ENCODE peak calls at places on chromosomes 12 and 14, in six cellular contexts. Z is A549, F is body of pancreas, K is upper lobe of left lung, E is suprapubic skin, G is HCT116. B is an unnamed sample.

GRCh38 chr14:86654558-86655184 is 1124.7 kb downstream of the FLRT2 start:
- DNase-seq in Z (peak), F (peak), K (peak), E (no peak), G (peak), B (no peak)

GRCh38 chr12:58393152-58393551 is 451.8 kb downstream of the ATP23 start:
- DNase-seq in Z (no peak), F (no peak), K (no peak), E (no peak), G (no peak), B (no peak)

GRCh38 chr14:35687335-35687939 is 121.7 kb downstream of the RALGAPA1 start:
- DNase-seq in Z (peak), F (peak), K (no peak), E (no peak), G (peak), B (no peak)

GRCh38 chr14:76761849-76762616 is 765 bp downstream of the VASH1 start:
- DNase-seq in Z (no peak), F (no peak), K (no peak), E (no peak), G (no peak), B (peak)

GRCh38 chr12:116282371-116283286 is 5.1 kb upstream of the MED13L start:
- DNase-seq in Z (no peak), F (no peak), K (no peak), E (no peak), G (no peak), B (no peak)

GRCh38 chr12:52121848-52122838 is 42.6 kb downstream of the SMIM41 start:
- DNase-seq in Z (peak), F (peak), K (peak), E (no peak), G (no peak), B (peak)

GRCh38 chr14:31122098-31122611 is 85.4 kb downstream of the HECTD1 start:
- DNase-seq in Z (no peak), F (no peak), K (no peak), E (no peak), G (no peak), B (no peak)

GRCh38 chr12:2179953-2180736 is 127.4 kb downstream of the CACNA1C start:
- DNase-seq in Z (peak), F (peak), K (no peak), E (no peak), G (peak), B (peak)

GRCh38 chr12:124474709-124475108 is 92.7 kb downstream of the NCOR2 start:
- DNase-seq in Z (no peak), F (no peak), K (no peak), E (no peak), G (no peak), B (peak)

GRCh38 chr12:52151859-52152783 is 39.7 kb downstream of the KRT80 start:
- DNase-seq in Z (peak), F (peak), K (peak), E (peak), G (no peak), B (peak)

GRCh38 chr14:105126970-105127307 is 41.6 kb downstream of the JAG2 start:
- DNase-seq in Z (no peak), F (no peak), K (peak), E (no peak), G (no peak), B (no peak)

GRCh38 chr12:132658149-132658905 is 28.8 kb downstream of the POLE start:
- DNase-seq in Z (no peak), F (no peak), K (no peak), E (no peak), G (no peak), B (no peak)

GRCh38 chr12:113162102-113163029 is 12.8 kb downstream of the CFAP73 start:
- DNase-seq in Z (no peak), F (peak), K (no peak), E (no peak), G (no peak), B (no peak)

GRCh38 chr14:68791078-68791983 is 1.5 kb downstream of the ZFP36L1 start:
- DNase-seq in Z (no peak), F (peak), K (no peak), E (no peak), G (no peak), B (no peak)

GRCh38 chr14:49427117-49427516 is 159.1 kb downstream of the RPS29 start:
- DNase-seq in Z (no peak), F (no peak), K (no peak), E (no peak), G (no peak), B (no peak)

GRCh38 chr12:7190268-7191055 is 976 bp downstream of the PEX5 start:
- DNase-seq in Z (peak), F (peak), K (peak), E (peak), G (no peak), B (no peak)

GRCh38 chr14:41280745-41281144 is 325.9 kb upstream of the LRFN5 start:
- DNase-seq in Z (no peak), F (no peak), K (no peak), E (no peak), G (no peak), B (no peak)

GRCh38 chr14:90871605-90872233 is 55.5 kb upstream of the TTC7B start:
- DNase-seq in Z (no peak), F (no peak), K (no peak), E (no peak), G (no peak), B (no peak)

GRCh38 chr14:97776890-97777564 is 979.8 kb downstream of the VRK1 start:
- DNase-seq in Z (no peak), F (no peak), K (no peak), E (no peak), G (no peak), B (no peak)

GRCh38 chr12:8637244-8637643 is 24.6 kb upstream of the AICDA start:
- DNase-seq in Z (no peak), F (no peak), K (no peak), E (no peak), G (no peak), B (no peak)

GRCh38 chr14:21066882-21067502 is 3.1 kb upstream of the ARHGEF40 start:
- DNase-seq in Z (peak), F (no peak), K (no peak), E (no peak), G (peak), B (no peak)

GRCh38 chr14:89629383-89629782 is 212.3 kb upstream of the FOXN3 start:
- DNase-seq in Z (no peak), F (no peak), K (no peak), E (no peak), G (no peak), B (no peak)

GRCh38 chr12:32039341-32039740 is 67.3 kb upstream of the BICD1 start:
- DNase-seq in Z (no peak), F (no peak), K (no peak), E (no peak), G (no peak), B (no peak)

GRCh38 chr14:74620497-74620921 is 8.5 kb upstream of the LTBP2 start:
- DNase-seq in Z (peak), F (no peak), K (no peak), E (no peak), G (peak), B (no peak)

GRCh38 chr14:77642407-77642806 is 26.0 kb upstream of the SPTLC2 start:
- DNase-seq in Z (no peak), F (no peak), K (no peak), E (no peak), G (no peak), B (no peak)

GRCh38 chr14:89415139-89415538 is 1.9 kb downstream of the FOXN3 start:
- DNase-seq in Z (no peak), F (no peak), K (no peak), E (no peak), G (no peak), B (no peak)

GRCh38 chr12:62933871-62934798 is 815 bp downstream of the PPM1H start:
- DNase-seq in Z (peak), F (peak), K (peak), E (no peak), G (no peak), B (peak)

DNA sequence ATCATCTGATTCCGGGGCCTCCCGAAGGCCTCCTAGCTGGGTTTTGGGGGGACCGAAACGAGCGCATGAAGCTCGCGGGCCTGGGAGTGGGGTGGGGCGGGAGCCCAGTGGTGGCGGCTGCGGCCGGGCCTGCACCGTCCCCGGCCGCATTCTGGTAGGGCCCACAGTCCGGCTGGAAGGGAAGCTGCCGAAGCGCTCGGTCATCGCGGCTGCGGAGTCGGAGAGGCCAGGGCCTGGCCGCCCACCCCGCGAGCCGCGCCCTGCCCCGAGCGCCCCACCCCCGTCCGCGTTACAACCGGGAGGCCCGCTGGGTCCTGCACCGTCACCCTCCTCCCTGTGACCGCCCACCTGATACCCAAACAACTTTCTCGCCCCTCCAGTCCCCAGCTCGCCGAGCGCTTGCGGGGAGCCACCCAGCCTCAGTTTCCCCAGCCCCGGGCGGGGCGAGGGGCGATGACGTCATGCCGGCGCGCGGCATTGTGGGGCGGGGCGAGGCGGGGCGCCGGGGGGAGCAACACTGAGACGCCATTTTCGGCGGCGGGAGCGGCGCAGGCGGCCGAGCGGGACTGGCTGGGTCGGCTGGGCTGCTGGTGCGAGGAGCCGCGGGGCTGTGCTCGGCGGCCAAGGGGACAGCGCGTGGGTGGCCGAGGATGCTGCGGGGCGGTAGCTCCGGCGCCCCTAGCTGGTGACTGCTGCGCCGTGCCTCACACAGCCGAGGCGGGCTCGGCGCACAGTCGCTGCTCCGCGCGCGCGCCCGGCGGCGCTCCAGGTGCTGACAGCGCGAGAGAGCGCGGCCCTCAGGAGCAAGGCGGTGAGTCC is at the start of gene KLC1:
- DNase-seq in Z (peak), F (peak), K (peak), E (peak), G (peak), B (peak)
- TF ChIP-seq POLR2A in Z (peak), F (peak), K (peak), E (no peak), G (peak), B (peak)

GRCh38 chr12:47412837-47413236 is 293.0 kb downstream of the RPAP3 start:
- DNase-seq in Z (no peak), F (no peak), K (no peak), E (no peak), G (no peak), B (no peak)

GRCh38 chr12:47410383-47410782 is 295.4 kb downstream of the RPAP3 start:
- DNase-seq in Z (no peak), F (no peak), K (no peak), E (no peak), G (no peak), B (no peak)

GRCh38 chr12:47411961-47412360 is 293.9 kb downstream of the RPAP3 start:
- DNase-seq in Z (no peak), F (no peak), K (no peak), E (no peak), G (no peak), B (no peak)

GRCh38 chr12:47409310-47409709 is 296.5 kb downstream of the RPAP3 start:
- DNase-seq in Z (no peak), F (no peak), K (no peak), E (no peak), G (no peak), B (no peak)

DNA sequence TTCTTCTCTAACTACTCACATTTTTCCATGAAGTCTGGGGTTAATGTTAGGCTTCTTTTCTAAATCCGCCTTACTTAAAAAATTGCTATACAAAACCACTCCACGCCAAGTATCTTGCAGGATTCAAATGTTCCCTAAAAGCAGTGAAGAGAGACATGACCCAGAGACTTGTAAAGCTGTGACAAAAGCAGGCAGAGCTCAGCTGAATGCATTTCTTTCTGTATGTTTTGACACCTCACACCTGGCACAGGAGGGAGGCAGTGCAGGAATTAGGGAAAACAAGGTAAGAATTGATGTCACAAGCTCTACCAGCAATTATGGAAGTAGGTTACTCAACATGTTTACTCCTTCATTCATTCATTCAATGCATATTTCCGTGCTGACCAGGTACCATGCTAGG is 295.0 kb downstream of the RPAP3 start:
- DNase-seq in Z (no peak), F (no peak), K (no peak), E (no peak), G (no peak), B (no peak)
- H3K27ac ChIP-seq in Z (no peak), F (no peak), K (no peak), E (no peak), G (no peak), B (no peak)

GRCh38 chr12:4910502-4911315 is 1.0 kb downstream of the KCNA1 start:
- DNase-seq in Z (no peak), F (no peak), K (no peak), E (no peak), G (no peak), B (no peak)

GRCh38 chr12:4908694-4909396 is 860 bp upstream of the KCNA1 start:
- DNase-seq in Z (no peak), F (no peak), K (no peak), E (no peak), G (no peak), B (no peak)

GRCh38 chr12:4911316-4911994 is 1.8 kb downstream of the KCNA1 start:
- DNase-seq in Z (no peak), F (no peak), K (no peak), E (no peak), G (no peak), B (no peak)

GRCh38 chr12:4909734-4910501 is at the start of gene KCNA1:
- DNase-seq in Z (no peak), F (no peak), K (no peak), E (no peak), G (no peak), B (no peak)

DNA sequence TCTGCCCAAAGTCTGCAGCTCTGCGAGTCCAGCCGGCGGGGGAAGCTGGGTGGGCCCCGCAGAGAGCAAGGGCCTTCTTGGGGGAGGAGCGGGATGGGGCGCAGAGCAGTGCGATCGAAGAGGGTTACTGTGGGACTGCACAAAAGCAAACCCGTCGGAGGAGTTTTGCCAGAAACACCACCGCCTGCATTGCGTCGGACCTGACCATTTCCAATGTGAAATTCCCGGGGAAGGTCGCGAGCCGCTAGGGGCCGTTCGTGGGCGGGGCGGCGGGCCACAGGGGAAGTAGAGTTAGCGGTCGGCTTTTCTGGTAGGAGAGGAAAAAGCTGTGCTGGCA is 340 bp upstream of the KCNA1 start:
- DNase-seq in Z (no peak), F (no peak), K (no peak), E (no peak), G (no peak), B (no peak)
- H3K4me3 ChIP-seq in Z (no peak), F (no peak), K (peak), E (peak), G (no peak), B (peak)

GRCh38 chr12:40393031-40393430 is 168.2 kb downstream of the LRRK2 start:
- DNase-seq in Z (no peak), F (no peak), K (no peak), E (no peak), G (no peak), B (no peak)

DNA sequence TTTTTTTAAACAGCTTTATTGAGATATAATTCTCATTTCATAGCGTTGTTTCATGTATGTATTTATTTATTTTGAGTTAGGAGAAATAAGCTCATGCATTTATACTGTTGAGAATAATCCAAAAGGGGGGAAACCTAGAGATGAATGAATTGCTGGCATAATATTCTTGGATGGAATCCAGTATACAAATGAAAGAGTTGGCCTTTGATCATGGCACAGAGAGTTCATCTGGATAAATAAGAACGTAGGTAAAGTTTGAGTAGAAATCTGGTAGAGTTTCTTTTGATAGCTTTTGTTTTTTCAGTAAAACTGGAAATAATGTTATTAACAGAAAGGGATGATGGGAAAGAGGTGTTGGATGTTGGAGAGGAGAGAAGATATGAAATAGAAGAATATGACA is 166.2 kb downstream of the LRRK2 start:
- DNase-seq in Z (no peak), F (no peak), K (no peak), E (no peak), G (no peak), B (no peak)
- TF ChIP-seq POLR2A in Z (no peak), F (no peak), K (no peak), E (no peak), G (no peak), B (no peak)

GRCh38 chr14:54652890-54653201 is 85.9 kb downstream of the SAMD4A start:
- DNase-seq in Z (no peak), F (no peak), K (no peak), E (no peak), G (no peak), B (no peak)
- H3K27ac ChIP-seq in Z (peak), F (peak), K (peak), E (peak), G (peak), B (peak)

DNA sequence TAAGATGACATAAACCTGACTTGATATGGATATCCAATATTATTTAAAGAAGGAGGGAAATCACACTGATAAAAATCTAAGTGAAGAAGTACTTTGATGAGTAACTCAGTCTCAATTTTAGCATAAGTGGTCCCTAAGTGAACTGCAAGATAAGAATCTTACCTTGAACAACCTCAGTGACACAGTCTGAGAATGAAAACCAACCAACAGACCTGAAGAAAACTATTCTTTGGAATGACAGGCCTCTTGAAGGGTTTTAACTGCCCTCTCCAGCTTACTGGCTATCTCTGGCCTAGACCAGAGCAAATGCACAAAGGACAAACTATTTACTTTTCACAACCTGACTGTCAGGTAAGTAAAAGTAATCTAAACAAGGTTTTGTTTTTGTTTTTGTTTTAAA is 44.7 kb downstream of the CPM start:
- DNase-seq in Z (no peak), F (no peak), K (no peak), E (no peak), G (no peak), B (no peak)
- H3K4me3 ChIP-seq in Z (no peak), F (no peak), K (no peak), E (no peak), G (no peak), B (no peak)

GRCh38 chr12:45215419-45216296 is at the start of gene ANO6:
- DNase-seq in Z (peak), F (peak), K (peak), E (peak), G (peak), B (peak)

GRCh38 chr12:45214071-45214470 is 1.8 kb upstream of the ANO6 start:
- DNase-seq in Z (no peak), F (no peak), K (no peak), E (no peak), G (no peak), B (no peak)

GRCh38 chr12:45213107-45213506 is 2.8 kb upstream of the ANO6 start:
- DNase-seq in Z (no peak), F (no peak), K (no peak), E (no peak), G (no peak), B (no peak)

GRCh38 chr12:45216297-45216982 is 545 bp downstream of the ANO6 start:
- DNase-seq in Z (peak), F (peak), K (peak), E (peak), G (no peak), B (peak)

GRCh38 chr12:45214739-45215418 is 1.0 kb upstream of the ANO6 start:
- DNase-seq in Z (no peak), F (peak), K (no peak), E (no peak), G (no peak), B (no peak)
- TF ChIP-seq POLR2A in Z (no peak), F (no peak), K (no peak), E (no peak), G (no peak), B (no peak)

GRCh38 chr12:14892726-14893442 is 7.2 kb upstream of the MGP start:
- DNase-seq in Z (no peak), F (peak), K (peak), E (peak), G (no peak), B (peak)
- H3K27ac ChIP-seq in Z (no peak), F (peak), K (peak), E (peak), G (no peak), B (peak)

DNA sequence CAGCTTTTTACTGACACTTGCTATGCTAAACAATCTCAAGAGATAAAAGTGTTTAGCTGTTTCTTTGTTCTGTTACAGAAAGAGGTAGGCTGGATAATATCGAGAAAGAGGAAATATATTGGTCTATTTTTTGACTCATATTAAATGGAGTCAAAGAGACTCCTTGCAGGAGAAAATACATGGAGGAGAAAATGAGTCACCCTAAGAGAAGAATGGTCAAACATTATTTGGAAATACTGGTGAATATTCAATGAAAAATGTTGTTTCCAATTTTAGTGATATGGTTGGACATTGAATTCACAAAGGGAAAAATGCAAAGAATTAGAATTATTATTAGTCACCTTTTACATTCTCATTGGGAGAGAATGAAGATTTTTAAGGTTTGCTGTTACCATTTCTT is 3.2 kb downstream of the KCNJ8 start:
- DNase-seq in Z (no peak), F (no peak), K (no peak), E (no peak), G (no peak), B (no peak)
- H3K4me3 ChIP-seq in Z (no peak), F (no peak), K (peak), E (no peak), G (no peak), B (peak)

B was measured in heart left ventricle.